ENCODE peak calls at places on chromosomes 12 and 14, in four cellular contexts. N, S, Z and D are unnamed samples. For H3K36me3, the result is how much of the 10 kb centered on the place peaks cover.

GRCh38 chr14:25237845-25238244 is 187.9 kb upstream of the STXBP6 start:
- DNase-seq in N (no peak), S (peak), Z (no peak), D (no peak)

GRCh38 chr12:108980831-108981618 is 39.8 kb downstream of the SVOP start:
- DNase-seq in N (no peak), S (no peak), Z (no peak), D (no peak)

GRCh38 chr12:574475-575128 is 88.6 kb downstream of the NINJ2 start:
- DNase-seq in N (no peak), S (no peak), Z (no peak), D (peak)

GRCh38 chr12:95605087-95605486 is 53.8 kb upstream of the USP44 start:
- DNase-seq in N (no peak), S (no peak), Z (no peak), D (no peak)

GRCh38 chr14:88895116-88895515 is 70.7 kb downstream of the TTC8 start:
- DNase-seq in N (no peak), S (peak), Z (no peak), D (no peak)

GRCh38 chr12:71134405-71134804 is 23.4 kb downstream of the TSPAN8 start:
- DNase-seq in N (no peak), S (no peak), Z (no peak), D (no peak)

GRCh38 chr14:81516941-81517797 is 16.5 kb downstream of the SEL1L start:
- DNase-seq in N (no peak), S (peak), Z (no peak), D (no peak)

GRCh38 chr12:45547822-45548221 is 181.7 kb upstream of the ARID2 start:
- DNase-seq in N (no peak), S (no peak), Z (no peak), D (no peak)

GRCh38 chr14:29222671-29223268 is 456.2 kb downstream of the FOXG1 start:
- DNase-seq in N (no peak), S (no peak), Z (no peak), D (no peak)

GRCh38 chr14:30940886-30941285 is 66.5 kb downstream of the COCH start:
- DNase-seq in N (no peak), S (no peak), Z (no peak), D (no peak)

GRCh38 chr14:30938617-30939016 is 64.3 kb downstream of the COCH start:
- DNase-seq in N (no peak), S (no peak), Z (no peak), D (no peak)

GRCh38 chr14:30935445-30935844 is 61.1 kb downstream of the COCH start:
- DNase-seq in N (no peak), S (no peak), Z (no peak), D (no peak)
- H3K36me3 ChIP-seq in N (under half), S (under half), Z (under half), D (under half)

DNA sequence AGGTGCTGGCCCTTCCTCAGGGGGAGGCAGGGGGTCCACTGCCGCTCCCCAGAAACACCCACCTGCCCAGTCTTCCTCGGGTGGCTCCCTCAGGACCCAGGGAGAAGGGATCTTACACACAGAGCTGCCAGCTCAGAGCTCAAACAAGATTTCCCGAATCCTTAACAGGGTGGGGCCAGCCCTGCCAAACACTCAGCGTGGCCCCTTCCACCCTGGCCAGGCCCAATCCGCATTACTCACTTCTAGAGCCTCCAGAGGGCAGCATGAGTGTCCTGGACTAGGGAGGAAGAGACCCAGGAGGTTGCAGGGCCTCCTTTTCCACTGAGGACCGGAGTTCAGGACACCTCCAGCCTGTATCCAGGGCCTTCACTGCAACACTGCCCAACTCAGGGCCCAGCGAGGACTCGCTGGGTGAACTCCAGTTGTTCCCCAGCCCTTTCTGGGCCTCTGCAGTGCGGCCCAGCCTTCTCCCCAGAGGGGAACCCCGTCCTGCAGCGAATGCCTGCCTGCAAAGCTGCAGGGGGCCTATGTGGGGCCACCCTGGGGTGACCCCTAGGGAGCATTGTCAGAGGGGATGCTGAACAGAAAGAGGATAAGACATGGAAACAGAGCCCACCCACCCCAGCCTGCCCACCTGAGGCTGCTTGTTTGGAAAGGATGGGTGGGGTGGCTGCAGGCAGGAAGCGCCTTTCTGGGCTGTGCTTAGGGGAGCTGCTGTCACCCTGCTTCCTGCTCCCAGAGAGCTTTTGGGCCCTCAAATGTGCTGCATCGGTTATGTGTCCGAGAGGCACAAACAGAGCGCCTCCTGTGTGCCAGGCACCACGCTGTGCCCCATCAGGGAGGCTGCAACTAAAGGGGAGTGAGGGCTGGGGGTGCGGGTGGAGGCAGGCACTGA is 43.8 kb downstream of the CCNK start:
- DNase-seq in N (no peak), S (peak), Z (no peak), D (no peak)
- TF ChIP-seq CTCF in N (no peak), S (no peak), Z (no peak), D (no peak)

GRCh38 chr12:68835333-68835908 is 27.4 kb downstream of the MDM2 start:
- DNase-seq in N (no peak), S (no peak), Z (no peak), D (no peak)
- H3K36me3 ChIP-seq in N (under half), S (under half), Z (half or more), D (half or more)

DNA sequence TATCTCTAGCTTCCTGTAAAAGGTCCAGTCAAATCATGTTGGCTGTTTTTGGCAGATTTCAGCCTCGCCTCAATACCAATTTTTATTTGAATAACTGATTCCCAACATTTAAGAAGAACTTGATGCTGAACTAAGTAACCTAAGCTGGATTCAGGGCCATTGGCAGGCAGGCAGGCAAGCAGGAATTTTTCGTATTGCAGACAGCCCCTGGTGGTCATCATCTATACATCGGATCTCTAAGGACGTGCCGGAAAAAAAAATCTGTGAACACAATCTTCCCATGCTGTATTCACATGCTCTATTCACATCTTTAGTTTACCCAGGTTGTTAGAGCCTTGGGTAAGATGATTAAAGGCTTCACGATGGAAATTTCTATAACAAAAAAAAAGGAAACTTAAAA is 7.0 kb downstream of the VCPKMT start:
- DNase-seq in N (no peak), S (no peak), Z (no peak), D (no peak)
- TF ChIP-seq CTCF in N (no peak), S (no peak), Z (no peak), D (no peak)

GRCh38 chr14:31170411-31170810 is 37.2 kb downstream of the HECTD1 start:
- DNase-seq in N (no peak), S (no peak), Z (no peak), D (no peak)
- H3K36me3 ChIP-seq in N (under half), S (under half), Z (half or more), D (half or more)

GRCh38 chr12:105487961-105488360 is 157.5 kb downstream of the C12orf75 start:
- DNase-seq in N (no peak), S (no peak), Z (no peak), D (no peak)

GRCh38 chr12:105492591-105492990 is 162.1 kb downstream of the C12orf75 start:
- DNase-seq in N (no peak), S (no peak), Z (no peak), D (no peak)

DNA sequence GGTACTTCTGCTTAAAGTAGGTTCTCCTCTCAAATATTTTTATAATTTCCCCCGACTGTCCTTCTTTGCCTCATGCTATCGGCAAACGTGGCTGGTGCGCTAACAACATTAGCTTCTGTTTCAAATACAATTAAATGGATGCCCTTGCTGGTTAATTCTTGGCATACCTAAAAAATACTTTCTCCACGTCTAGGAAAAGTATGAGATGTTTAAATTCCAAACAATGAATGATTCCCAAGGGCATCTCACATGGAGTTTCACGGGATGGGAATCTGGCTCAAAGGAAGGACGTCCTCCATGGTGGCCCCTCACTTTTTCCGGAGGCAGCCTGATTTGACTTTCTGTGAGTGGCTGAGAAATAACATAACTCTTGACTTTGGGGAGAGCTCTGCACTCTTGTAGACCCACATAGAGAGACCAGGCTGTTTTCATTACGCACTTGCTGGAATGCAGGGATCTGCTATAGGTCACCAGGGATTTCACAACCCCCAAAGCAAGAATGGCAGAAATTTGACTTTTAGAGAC is 162.7 kb downstream of the C12orf75 start:
- DNase-seq in N (no peak), S (no peak), Z (no peak), D (no peak)
- TF ChIP-seq CTCF in N (no peak), S (no peak), Z (no peak), D (no peak)

GRCh38 chr12:53192531-53193021 is 11.9 kb upstream of the CSAD start:
- DNase-seq in N (peak), S (no peak), Z (no peak), D (no peak)

GRCh38 chr12:53193040-53193439 is 12.3 kb upstream of the CSAD start:
- DNase-seq in N (peak), S (no peak), Z (no peak), D (no peak)

GRCh38 chr12:53191096-53191884 is 10.6 kb upstream of the CSAD start:
- DNase-seq in N (peak), S (no peak), Z (no peak), D (no peak)

GRCh38 chr12:53190108-53190729 is 9.5 kb upstream of the CSAD start:
- DNase-seq in N (peak), S (peak), Z (no peak), D (peak)

GRCh38 chr12:53191885-53192530 is 11.3 kb upstream of the CSAD start:
- DNase-seq in N (peak), S (no peak), Z (no peak), D (no peak)
- H3K36me3 ChIP-seq in N (under half), S (under half), Z (under half), D (under half)

DNA sequence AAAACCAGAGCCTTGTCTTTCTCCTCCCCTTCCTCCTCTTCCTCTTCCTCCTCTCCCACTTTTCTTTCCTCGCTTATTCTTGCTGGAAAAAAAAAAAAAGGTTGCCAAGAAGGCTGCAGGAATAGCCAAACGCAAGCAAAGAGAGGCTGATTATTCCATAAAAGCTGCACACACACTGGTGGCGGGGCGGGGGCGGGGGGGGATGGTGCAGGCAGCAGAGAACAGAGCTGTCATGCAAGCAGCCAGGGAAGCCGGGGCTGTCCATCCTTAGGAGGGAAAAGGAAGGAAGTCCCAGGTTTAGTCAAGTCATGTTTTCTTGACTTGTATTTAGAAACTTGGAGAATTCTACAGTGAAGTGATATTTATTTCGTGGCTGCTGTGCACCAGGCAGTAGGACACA is 56.8 kb upstream of the SCN8A start:
- DNase-seq in N (no peak), S (no peak), Z (no peak), D (no peak)
- TF ChIP-seq CTCF in N (no peak), S (no peak), Z (no peak), D (no peak)

GRCh38 chr12:4555804-4556203 is 6.2 kb upstream of the DYRK4 start:
- DNase-seq in N (no peak), S (no peak), Z (no peak), D (no peak)

GRCh38 chr12:4553943-4554342 is 8.1 kb upstream of the DYRK4 start:
- DNase-seq in N (no peak), S (no peak), Z (no peak), D (no peak)

GRCh38 chr12:4562034-4562657 is at the start of gene DYRK4:
- DNase-seq in N (peak), S (peak), Z (no peak), D (peak)

GRCh38 chr12:4556730-4557519 is 5.1 kb upstream of the DYRK4 start:
- DNase-seq in N (no peak), S (no peak), Z (no peak), D (no peak)
- H3K36me3 ChIP-seq in N (under half), S (under half), Z (under half), D (under half)